ENCODE peak calls at places on chromosomes 4 and X, in five cellular contexts. A is tibial nerve, H is left lung, I is kidney, V is pancreas. T is an unnamed sample.

GRCh38 chr4:22501715-22502095 is 14.2 kb downstream of the ADGRA3 start:
- DNase-seq in I (no peak), A (no peak), H (no peak), V (no peak), T (no peak)

GRCh38 chr4:102064747-102065442 is 274.4 kb downstream of the BANK1 start:
- DNase-seq in H (no peak), A (no peak), V (no peak), I (no peak), T (no peak)

GRCh38 chr4:113141901-113142346 is 92.5 kb downstream of the ANK2 start:
- DNase-seq in I (no peak), H (no peak), A (no peak), V (no peak), T (no peak)

GRCh38 chr4:183492791-183493221 is 12.1 kb upstream of the ING2 start:
- DNase-seq in H (no peak), V (no peak), I (no peak), A (no peak), T (no peak)

GRCh38 chr4:139501531-139502311 is 47.8 kb downstream of the RAB33B start:
- DNase-seq in A (no peak), I (no peak), V (no peak), H (no peak), T (no peak)

GRCh38 chrX:145393702-145394235 is 146.5 kb downstream of the SPANXN1 start:
- DNase-seq in H (no peak), A (no peak), V (no peak), I (no peak), T (no peak)

GRCh38 chr4:1473718-1474117 is 67.5 kb upstream of the NKX1-1 start:
- DNase-seq in H (peak; percentile 17), I (peak; percentile 47), V (peak; percentile 36), A (no peak), T (no peak)

GRCh38 chr4:190017357-190018200 is 9.5 kb downstream of the FRG2 start:
- DNase-seq in A (no peak), V (peak; percentile 52), I (no peak), H (no peak), T (no peak)

GRCh38 chr4:157217708-157218107 is 2.8 kb upstream of the GRIA2 start:
- DNase-seq in H (no peak), A (no peak), I (no peak), V (no peak), T (no peak)

GRCh38 chr4:6410078-6410477 is 62.3 kb downstream of the PPP2R2C start:
- DNase-seq in I (peak; percentile 41), A (no peak), H (no peak), V (no peak), T (no peak)

GRCh38 chr4:184775854-184776555 is 42.1 kb upstream of the CENPU start:
- DNase-seq in V (no peak), H (no peak), A (no peak), I (no peak), T (no peak)

GRCh38 chrX:74613350-74614192 is 853 bp downstream of the RLIM start:
- DNase-seq in A (no peak), H (no peak), V (no peak), I (peak; percentile 41), T (peak; percentile 14)

GRCh38 chr4:151184523-151185458 is 85.4 kb downstream of the RPS3A start:
- DNase-seq in I (no peak), V (no peak), A (no peak), H (no peak), T (no peak)

GRCh38 chr4:87911252-87911774 is 64.2 kb upstream of the SPP1 start:
- DNase-seq in H (no peak), V (no peak), A (no peak), I (no peak), T (no peak)

GRCh38 chr4:145093638-145094037 is 4.4 kb downstream of the ANAPC10 start:
- DNase-seq in H (no peak), I (no peak), V (no peak), A (no peak), T (no peak)

GRCh38 chr4:156968479-156968984 is 3.1 kb downstream of the PDGFC start:
- DNase-seq in H (peak; percentile 47), V (peak; percentile 63), A (peak; percentile 72), I (no peak), T (no peak)

DNA sequence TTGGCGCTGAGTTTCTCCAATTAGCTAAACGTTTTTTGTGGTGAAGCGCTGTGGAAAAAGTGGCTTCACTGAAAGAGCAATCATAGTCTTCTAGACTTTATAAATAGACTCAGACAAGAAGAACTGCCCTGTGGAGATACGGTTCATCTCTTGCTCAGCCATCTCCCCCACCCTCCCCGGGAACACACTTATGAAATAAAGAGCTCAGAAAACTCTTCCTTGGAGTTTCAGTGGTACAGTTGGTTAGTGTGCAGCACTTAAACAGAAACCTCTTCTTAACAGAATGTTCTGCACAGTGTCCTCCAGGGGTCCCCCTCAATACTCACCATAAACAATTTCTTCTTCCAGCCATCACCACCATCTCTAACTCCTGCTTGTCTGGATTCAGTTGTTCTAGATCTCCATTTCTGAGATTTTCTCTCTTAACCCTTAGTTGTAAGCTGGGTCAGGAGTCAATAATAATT is 313.0 kb downstream of the ARHGAP10 start:
- DNase-seq in A (no peak), V (no peak), I (no peak), H (no peak), T (no peak)
- TF ChIP-seq CTCF in A (no peak), V (no peak), I (no peak), H (no peak), T (no peak)

DNA sequence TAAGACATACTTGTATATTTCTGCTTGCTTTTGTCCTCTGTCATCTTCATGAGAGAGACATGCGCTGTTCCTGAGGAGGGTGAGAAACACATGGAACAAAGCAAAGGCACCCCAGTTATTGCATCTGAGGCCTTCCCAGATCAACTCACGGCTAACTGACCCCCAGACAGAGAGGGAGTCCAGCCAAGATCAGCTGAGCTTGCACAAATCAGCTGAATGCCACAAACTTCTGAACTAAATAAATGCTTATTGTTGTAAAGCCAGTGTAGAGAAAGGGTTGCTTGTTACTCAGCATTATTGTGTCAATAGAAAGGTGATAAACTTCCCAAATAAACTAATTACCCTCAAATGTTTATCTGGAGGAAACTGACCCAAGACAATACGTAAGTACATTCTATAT is 163.8 kb downstream of the BTC start:
- DNase-seq in V (no peak), A (no peak), I (no peak), H (no peak), T (no peak)
- H3K4me1 ChIP-seq in V (no peaks in the 10 kb centered on the region), A (peaks cover 10% of the 10 kb centered on the region), I (no peaks in the 10 kb centered on the region), H (no peaks in the 10 kb centered on the region), T (peaks cover 11% of the 10 kb centered on the region)

DNA sequence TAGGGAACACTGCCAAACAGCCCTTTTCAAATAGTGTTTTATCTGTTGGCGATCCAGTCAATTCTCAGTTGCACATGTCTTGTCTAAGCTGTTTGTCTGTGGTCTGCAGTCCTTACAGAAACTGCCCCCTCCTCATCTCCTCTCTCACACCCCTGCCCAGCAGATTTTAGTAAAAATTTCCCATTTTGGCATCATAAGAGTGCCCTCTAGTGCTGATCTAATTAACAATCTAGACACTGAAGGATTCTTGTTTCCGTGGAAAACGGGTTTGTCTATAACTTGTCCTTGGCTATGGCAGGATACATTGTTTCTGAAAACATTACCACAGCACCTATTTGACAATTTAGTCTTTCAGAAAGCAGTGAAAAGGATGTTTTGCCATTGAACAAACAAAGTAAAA is 227.2 kb upstream of the MBNL3 start:
- DNase-seq in V (no peak), H (no peak), I (no peak), A (no peak), T (no peak)
- TF ChIP-seq CTCF in V (no peak), H (no peak), I (no peak), A (no peak), T (no peak)

GRCh38 chr4:42642136-42642797 is 14.6 kb downstream of the ATP8A1 start:
- DNase-seq in H (no peak), V (no peak), I (no peak), A (no peak), T (peak; percentile 47)

GRCh38 chr4:42640613-42641012 is 16.3 kb downstream of the ATP8A1 start:
- DNase-seq in H (no peak), I (no peak), V (no peak), A (no peak), T (peak; percentile 33)

GRCh38 chr4:42641155-42641554 is 15.8 kb downstream of the ATP8A1 start:
- DNase-seq in A (no peak), I (no peak), H (no peak), V (no peak), T (peak; percentile 47)

GRCh38 chr4:42643685-42644084 is 13.2 kb downstream of the ATP8A1 start:
- DNase-seq in A (no peak), V (no peak), H (no peak), I (no peak), T (no peak)

DNA sequence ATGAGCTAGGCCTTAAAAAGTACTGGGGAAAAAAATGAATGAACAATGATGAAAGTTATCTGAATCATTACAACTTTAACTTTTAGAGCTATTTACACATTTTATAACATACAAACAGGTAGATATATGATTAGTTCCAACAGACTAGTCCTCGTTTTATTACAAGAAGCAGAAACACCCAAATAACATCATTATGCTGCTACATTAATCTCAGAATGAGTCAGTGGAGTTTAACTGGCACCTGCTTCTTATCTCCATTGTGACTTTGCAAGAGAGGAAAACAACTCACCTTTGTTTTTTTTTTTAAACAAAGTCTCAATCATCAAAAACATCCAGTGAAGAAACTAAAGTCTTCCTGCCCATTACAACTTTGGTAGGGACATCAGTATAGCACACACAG is 15.2 kb downstream of the ATP8A1 start:
- DNase-seq in I (no peak), H (no peak), A (no peak), V (no peak), T (no peak)
- H3K4me1 ChIP-seq in I (peaks cover 3% of the 10 kb centered on the region), H (no peaks in the 10 kb centered on the region), A (peaks cover 17% of the 10 kb centered on the region), V (no peaks in the 10 kb centered on the region), T (peaks cover 43% of the 10 kb centered on the region)

T was measured in mucosa of descending colon.